ENCODE peak calls at places on chromosome 15, in seven cellular contexts. G is GM23338, C is kidney, P is GM12865, M is right lobe of liver, U is AG04449, V is fibroblast of pulmonary artery. E is an unnamed sample.
A peak's percentile ranks its signal among the peaks of the same experiment; 100 is the strongest.

GRCh38 chr15:66845266-66845785 is 143.3 kb downstream of the SMAD6 start:
- DNase-seq in G (no peak), C (no peak), P (no peak), M (no peak), U (no peak), V (no peak), E (no peak)

GRCh38 chr15:63104727-63105126 is 16.9 kb upstream of the LACTB start:
- DNase-seq in G (no peak), C (no peak), P (no peak), M (no peak), U (no peak), V (peak; percentile 66), E (no peak)

GRCh38 chr15:40867200-40867599 is 6.8 kb downstream of the RHOV start:
- DNase-seq in G (no peak), C (peak; percentile 8), P (no peak), M (no peak), U (no peak), V (no peak), E (no peak)

GRCh38 chr15:34584321-34584668 is 844 bp upstream of the GOLGA8B start:
- DNase-seq in G (peak; percentile 22), C (no peak), P (no peak), M (peak; percentile 57), U (no peak), V (no peak), E (no peak)

GRCh38 chr15:40941528-40942336 is 11.5 kb upstream of the CHAC1 start:
- DNase-seq in G (peak; percentile 94), C (peak; percentile 93), P (peak; percentile 90), M (peak; percentile 80), U (no peak), V (peak; percentile 67), E (peak; percentile 96)

GRCh38 chr15:100196326-100197058 is 145.3 kb downstream of the ADAMTS17 start:
- DNase-seq in G (no peak), C (peak; percentile 39), P (no peak), M (no peak), U (no peak), V (no peak), E (no peak)

GRCh38 chr15:66711886-66712285 is 9.8 kb downstream of the SMAD6 start:
- DNase-seq in G (no peak), C (no peak), P (no peak), M (no peak), U (no peak), V (no peak), E (no peak)

GRCh38 chr15:51234181-51234927 is 104.0 kb downstream of the CYP19A1 start:
- DNase-seq in G (peak; percentile 21), C (no peak), P (no peak), M (no peak), U (no peak), V (no peak), E (no peak)

GRCh38 chr15:99123706-99124451 is 19.0 kb downstream of the SYNM start:
- DNase-seq in G (peak; percentile 47), C (peak; percentile 95), P (no peak), M (peak; percentile 67), U (peak; percentile 89), V (peak; percentile 95), E (no peak)

GRCh38 chr15:52179278-52180195 is 11.7 kb downstream of the GNB5 start:
- DNase-seq in G (peak; percentile 94), C (peak; percentile 94), P (peak; percentile 91), M (peak; percentile 91), U (no peak), V (peak; percentile 78), E (peak; percentile 93)

GRCh38 chr15:75785771-75786563 is 57.3 kb upstream of the UBE2Q2 start:
- DNase-seq in G (peak; percentile 75), C (no peak), P (peak; percentile 9), M (peak; percentile 20), U (no peak), V (peak; percentile 12), E (no peak)
- TF ChIP-seq CTCF in G (no peak), C (no peak), P (no peak), M (no peak), U (no peak), V (peak; percentile 18), E (no peak)

GRCh38 chr15:50138391-50138790 is 19.4 kb upstream of the ATP8B4 start:
- DNase-seq in G (peak; percentile 23), C (no peak), P (no peak), M (no peak), U (no peak), V (no peak), E (no peak)
- TF ChIP-seq CTCF in G (peak; percentile 41), C (no peak), P (no peak), M (no peak), U (no peak), V (peak; percentile 22), E (no peak)

GRCh38 chr15:74500401-74500800 is 39.4 kb upstream of the UBL7 start:
- DNase-seq in G (peak; percentile 35), C (no peak), P (no peak), M (no peak), U (no peak), V (no peak), E (no peak)
- TF ChIP-seq CTCF in G (no peak), C (no peak), P (no peak), M (no peak), U (no peak), V (no peak), E (no peak)

GRCh38 chr15:41982133-41982930 is 10.0 kb upstream of the EHD4 start:
- DNase-seq in G (no peak), C (no peak), P (no peak), M (peak; percentile 33), U (no peak), V (peak; percentile 40), E (no peak)
- TF ChIP-seq CTCF in G (no peak), C (no peak), P (no peak), M (no peak), U (no peak), V (no peak), E (no peak)

GRCh38 chr15:65304393-65305143 is at the start of gene RNU5B-1:
- DNase-seq in G (peak; percentile 95), C (no peak), P (peak; percentile 97), M (peak; percentile 80), U (peak; percentile 96), V (peak; percentile 97), E (peak; percentile 86)
- TF ChIP-seq CTCF in G (no peak), C (peak; percentile 84), P (peak; percentile 88), M (peak; percentile 90), U (peak; percentile 85), V (peak; percentile 94), E (peak; percentile 77)

GRCh38 chr15:93617443-93617842 is 528.4 kb upstream of the RGMA start:
- DNase-seq in G (no peak), C (no peak), P (no peak), M (no peak), U (no peak), V (no peak), E (no peak)
- TF ChIP-seq CTCF in G (no peak), C (no peak), P (no peak), M (no peak), U (no peak), V (no peak), E (no peak)

E was measured in GM20000.